ENCODE peak calls at places on chromosome 9, in seven cellular contexts. I is left ventricle myocardium inferior; K is caudate nucleus; A is NAMALWA; R is G401; X is naive thymus-derived CD8-positive, alpha-beta T cell; Y is GM23338. N is an unnamed sample.

GRCh38 chr9:72586388-72587160 is 65.2 kb downstream of the TMC1 start:
- DNase-seq in I (no peak), K (no peak), A (no peak), R (no peak), X (no peak), Y (no peak), N (no peak)

GRCh38 chr9:74379718-74380117 is 117.4 kb upstream of the RORB start:
- DNase-seq in I (no peak), K (no peak), A (peak), R (peak), X (no peak), Y (peak), N (peak)

GRCh38 chr9:90107021-90107771 is 502.4 kb downstream of the GADD45G start:
- DNase-seq in I (peak), K (no peak), A (no peak), R (peak), X (no peak), Y (no peak), N (no peak)

GRCh38 chr9:133796562-133796961 is 58.4 kb upstream of the SARDH start:
- DNase-seq in I (no peak), K (no peak), A (no peak), R (no peak), X (no peak), Y (no peak), N (no peak)

GRCh38 chr9:129483467-129484324 is 137.2 kb downstream of the C9orf50 start:
- DNase-seq in I (peak), K (no peak), A (no peak), R (peak), X (no peak), Y (peak), N (peak)

GRCh38 chr9:115006660-115007059 is 76.3 kb upstream of the TNFSF8 start:
- DNase-seq in I (no peak), K (no peak), A (no peak), R (no peak), X (no peak), Y (no peak), N (no peak)

GRCh38 chr9:95722141-95722540 is 153.3 kb upstream of the ERCC6L2 start:
- DNase-seq in I (no peak), K (no peak), A (no peak), R (no peak), X (no peak), Y (no peak), N (no peak)

GRCh38 chr9:9552665-9553064 is 1060.1 kb downstream of the PTPRD start:
- DNase-seq in I (no peak), K (no peak), A (no peak), R (no peak), X (no peak), Y (no peak), N (no peak)

GRCh38 chr9:27749838-27750237 is 176.6 kb upstream of the C9orf72 start:
- DNase-seq in I (no peak), K (no peak), A (no peak), R (peak), X (no peak), Y (peak), N (peak)

GRCh38 chr9:131419716-131420115 is 25.8 kb downstream of the PRRC2B start:
- DNase-seq in I (no peak), K (no peak), A (no peak), R (no peak), X (no peak), Y (no peak), N (no peak)

GRCh38 chr9:33136721-33137120 is 30.4 kb downstream of the B4GALT1 start:
- DNase-seq in I (no peak), K (no peak), A (no peak), R (no peak), X (no peak), Y (no peak), N (no peak)

GRCh38 chr9:137605146-137606004 is at the start of gene ARRDC1:
- DNase-seq in I (peak), K (peak), A (peak), R (peak), X (peak), Y (peak), N (peak)

GRCh38 chr9:129490583-129491485 is 130.1 kb downstream of the C9orf50 start:
- DNase-seq in I (peak), K (no peak), A (no peak), R (no peak), X (no peak), Y (no peak), N (no peak)

GRCh38 chr9:128091144-128091543 is 23.1 kb downstream of the SLC25A25 start:
- DNase-seq in I (peak), K (peak), A (no peak), R (peak), X (no peak), Y (peak), N (no peak)

N was measured in ELF-1.